ENCODE peak calls at places on chromosomes 12 and 14, in ten cellular contexts. One of them, this sample, is unnamed.
A peak's percentile ranks its signal among the peaks of the same experiment; 100 is the strongest.

GRCh38 chr14:91249841-91250616 is 5.5 kb upstream of the GPR68 start:
- DNase-seq in stimulated activated CD8-positive, alpha-beta memory T cell treated with anti-CD3 and anti-CD28 coated beads, Interleukin-15, amount 100 ng/mL, for 4 hours: no peak
- DNase-seq in stimulated activated CD4-positive, alpha-beta T cell treated with anti-CD3 and anti-CD28 coated beads, Interleukin-2, amount 100 ng/mL, for 48 hours: no peak
- DNase-seq in testis: no peak
- DNase-seq in sigmoid colon: no peak
- DNase-seq in HS-27A: no peak
- DNase-seq in smooth muscle cell of the brain vasculature: no peak
- DNase-seq in mesendoderm: peak; percentile 79
- DNase-seq in hepatic stellate cell: no peak
- DNase-seq in posterior cingulate gyrus: no peak
- DNase-seq in this sample: peak; percentile 55

GRCh38 chr14:100899841-100900771 is 3.4 kb downstream of the RTL1 start:
- DNase-seq in stimulated activated CD8-positive, alpha-beta memory T cell treated with anti-CD3 and anti-CD28 coated beads, Interleukin-15, amount 100 ng/mL, for 4 hours: no peak
- DNase-seq in stimulated activated CD4-positive, alpha-beta T cell treated with anti-CD3 and anti-CD28 coated beads, Interleukin-2, amount 100 ng/mL, for 48 hours: no peak
- DNase-seq in testis: peak; percentile 36
- DNase-seq in sigmoid colon: peak; percentile 58
- DNase-seq in HS-27A: no peak
- DNase-seq in smooth muscle cell of the brain vasculature: no peak
- DNase-seq in mesendoderm: peak; percentile 75
- DNase-seq in hepatic stellate cell: no peak
- DNase-seq in posterior cingulate gyrus: no peak
- DNase-seq in this sample: no peak

GRCh38 chr14:38442208-38442607 is 186.3 kb upstream of the CLEC14A start:
- DNase-seq in stimulated activated CD8-positive, alpha-beta memory T cell treated with anti-CD3 and anti-CD28 coated beads, Interleukin-15, amount 100 ng/mL, for 4 hours: no peak
- DNase-seq in stimulated activated CD4-positive, alpha-beta T cell treated with anti-CD3 and anti-CD28 coated beads, Interleukin-2, amount 100 ng/mL, for 48 hours: no peak
- DNase-seq in testis: no peak
- DNase-seq in sigmoid colon: no peak
- DNase-seq in HS-27A: no peak
- DNase-seq in smooth muscle cell of the brain vasculature: no peak
- DNase-seq in mesendoderm: peak; percentile 36
- DNase-seq in hepatic stellate cell: no peak
- DNase-seq in posterior cingulate gyrus: no peak
- DNase-seq in this sample: no peak

GRCh38 chr14:88825078-88825458 is 617 bp downstream of the TTC8 start:
- DNase-seq in stimulated activated CD8-positive, alpha-beta memory T cell treated with anti-CD3 and anti-CD28 coated beads, Interleukin-15, amount 100 ng/mL, for 4 hours: no peak
- DNase-seq in stimulated activated CD4-positive, alpha-beta T cell treated with anti-CD3 and anti-CD28 coated beads, Interleukin-2, amount 100 ng/mL, for 48 hours: no peak
- DNase-seq in testis: no peak
- DNase-seq in sigmoid colon: no peak
- DNase-seq in HS-27A: no peak
- DNase-seq in smooth muscle cell of the brain vasculature: no peak
- DNase-seq in mesendoderm: no peak
- DNase-seq in hepatic stellate cell: peak; percentile 9
- DNase-seq in posterior cingulate gyrus: no peak
- DNase-seq in this sample: no peak

GRCh38 chr14:21428930-21429329 is 27.0 kb downstream of the CHD8 start:
- DNase-seq in stimulated activated CD8-positive, alpha-beta memory T cell treated with anti-CD3 and anti-CD28 coated beads, Interleukin-15, amount 100 ng/mL, for 4 hours: no peak
- DNase-seq in stimulated activated CD4-positive, alpha-beta T cell treated with anti-CD3 and anti-CD28 coated beads, Interleukin-2, amount 100 ng/mL, for 48 hours: no peak
- DNase-seq in testis: peak; percentile 58
- DNase-seq in sigmoid colon: no peak
- DNase-seq in HS-27A: peak; percentile 11
- DNase-seq in smooth muscle cell of the brain vasculature: no peak
- DNase-seq in mesendoderm: no peak
- DNase-seq in hepatic stellate cell: no peak
- DNase-seq in posterior cingulate gyrus: no peak
- DNase-seq in this sample: no peak

GRCh38 chr12:77032406-77032805 is 33.0 kb downstream of the E2F7 start:
- DNase-seq in stimulated activated CD8-positive, alpha-beta memory T cell treated with anti-CD3 and anti-CD28 coated beads, Interleukin-15, amount 100 ng/mL, for 4 hours: no peak
- DNase-seq in stimulated activated CD4-positive, alpha-beta T cell treated with anti-CD3 and anti-CD28 coated beads, Interleukin-2, amount 100 ng/mL, for 48 hours: no peak
- DNase-seq in testis: no peak
- DNase-seq in sigmoid colon: no peak
- DNase-seq in HS-27A: no peak
- DNase-seq in smooth muscle cell of the brain vasculature: no peak
- DNase-seq in mesendoderm: no peak
- DNase-seq in hepatic stellate cell: no peak
- DNase-seq in posterior cingulate gyrus: no peak
- DNase-seq in this sample: no peak

GRCh38 chr12:4932576-4932975 is 22.9 kb downstream of the KCNA1 start:
- DNase-seq in stimulated activated CD8-positive, alpha-beta memory T cell treated with anti-CD3 and anti-CD28 coated beads, Interleukin-15, amount 100 ng/mL, for 4 hours: no peak
- DNase-seq in stimulated activated CD4-positive, alpha-beta T cell treated with anti-CD3 and anti-CD28 coated beads, Interleukin-2, amount 100 ng/mL, for 48 hours: no peak
- DNase-seq in testis: no peak
- DNase-seq in sigmoid colon: no peak
- DNase-seq in HS-27A: no peak
- DNase-seq in smooth muscle cell of the brain vasculature: no peak
- DNase-seq in mesendoderm: no peak
- DNase-seq in hepatic stellate cell: no peak
- DNase-seq in posterior cingulate gyrus: no peak
- DNase-seq in this sample: no peak

GRCh38 chr12:45216983-45217485 is 1.1 kb downstream of the ANO6 start:
- DNase-seq in stimulated activated CD8-positive, alpha-beta memory T cell treated with anti-CD3 and anti-CD28 coated beads, Interleukin-15, amount 100 ng/mL, for 4 hours: no peak
- DNase-seq in stimulated activated CD4-positive, alpha-beta T cell treated with anti-CD3 and anti-CD28 coated beads, Interleukin-2, amount 100 ng/mL, for 48 hours: no peak
- DNase-seq in testis: no peak
- DNase-seq in sigmoid colon: no peak
- DNase-seq in HS-27A: no peak
- DNase-seq in smooth muscle cell of the brain vasculature: no peak
- DNase-seq in mesendoderm: no peak
- DNase-seq in hepatic stellate cell: no peak
- DNase-seq in posterior cingulate gyrus: no peak
- DNase-seq in this sample: no peak

GRCh38 chr12:2970744-2971143 is 11.5 kb downstream of the TEAD4 start:
- DNase-seq in stimulated activated CD8-positive, alpha-beta memory T cell treated with anti-CD3 and anti-CD28 coated beads, Interleukin-15, amount 100 ng/mL, for 4 hours: no peak
- DNase-seq in stimulated activated CD4-positive, alpha-beta T cell treated with anti-CD3 and anti-CD28 coated beads, Interleukin-2, amount 100 ng/mL, for 48 hours: no peak
- DNase-seq in testis: no peak
- DNase-seq in sigmoid colon: no peak
- DNase-seq in HS-27A: no peak
- DNase-seq in smooth muscle cell of the brain vasculature: no peak
- DNase-seq in mesendoderm: peak; percentile 64
- DNase-seq in hepatic stellate cell: no peak
- DNase-seq in posterior cingulate gyrus: no peak
- DNase-seq in this sample: no peak

GRCh38 chr12:57552692-57553321 is 3.0 kb downstream of the KIF5A start:
- DNase-seq in stimulated activated CD8-positive, alpha-beta memory T cell treated with anti-CD3 and anti-CD28 coated beads, Interleukin-15, amount 100 ng/mL, for 4 hours: no peak
- DNase-seq in stimulated activated CD4-positive, alpha-beta T cell treated with anti-CD3 and anti-CD28 coated beads, Interleukin-2, amount 100 ng/mL, for 48 hours: no peak
- DNase-seq in testis: no peak
- DNase-seq in sigmoid colon: no peak
- DNase-seq in HS-27A: no peak
- DNase-seq in smooth muscle cell of the brain vasculature: no peak
- DNase-seq in mesendoderm: no peak
- DNase-seq in hepatic stellate cell: peak; percentile 68
- DNase-seq in posterior cingulate gyrus: no peak
- DNase-seq in this sample: no peak

GRCh38 chr12:26091837-26092236 is 33.0 kb downstream of the BHLHE41 start:
- DNase-seq in stimulated activated CD8-positive, alpha-beta memory T cell treated with anti-CD3 and anti-CD28 coated beads, Interleukin-15, amount 100 ng/mL, for 4 hours: no peak
- DNase-seq in stimulated activated CD4-positive, alpha-beta T cell treated with anti-CD3 and anti-CD28 coated beads, Interleukin-2, amount 100 ng/mL, for 48 hours: no peak
- DNase-seq in testis: no peak
- DNase-seq in sigmoid colon: no peak
- DNase-seq in HS-27A: no peak
- DNase-seq in smooth muscle cell of the brain vasculature: no peak
- DNase-seq in mesendoderm: peak; percentile 59
- DNase-seq in hepatic stellate cell: no peak
- DNase-seq in posterior cingulate gyrus: peak; percentile 19
- DNase-seq in this sample: no peak

GRCh38 chr12:124458220-124458991 is 109.0 kb downstream of the NCOR2 start:
- DNase-seq in stimulated activated CD8-positive, alpha-beta memory T cell treated with anti-CD3 and anti-CD28 coated beads, Interleukin-15, amount 100 ng/mL, for 4 hours: no peak
- DNase-seq in stimulated activated CD4-positive, alpha-beta T cell treated with anti-CD3 and anti-CD28 coated beads, Interleukin-2, amount 100 ng/mL, for 48 hours: no peak
- DNase-seq in testis: no peak
- DNase-seq in sigmoid colon: no peak
- DNase-seq in HS-27A: no peak
- DNase-seq in smooth muscle cell of the brain vasculature: no peak
- DNase-seq in mesendoderm: no peak
- DNase-seq in hepatic stellate cell: no peak
- DNase-seq in posterior cingulate gyrus: no peak
- DNase-seq in this sample: no peak

GRCh38 chr14:55721353-55721752 is 141.3 kb downstream of the KTN1 start:
- DNase-seq in stimulated activated CD8-positive, alpha-beta memory T cell treated with anti-CD3 and anti-CD28 coated beads, Interleukin-15, amount 100 ng/mL, for 4 hours: no peak
- DNase-seq in stimulated activated CD4-positive, alpha-beta T cell treated with anti-CD3 and anti-CD28 coated beads, Interleukin-2, amount 100 ng/mL, for 48 hours: no peak
- DNase-seq in testis: peak; percentile 33
- DNase-seq in sigmoid colon: no peak
- DNase-seq in HS-27A: peak; percentile 70
- DNase-seq in smooth muscle cell of the brain vasculature: no peak
- DNase-seq in mesendoderm: peak; percentile 81
- DNase-seq in hepatic stellate cell: peak; percentile 41
- DNase-seq in posterior cingulate gyrus: no peak
- DNase-seq in this sample: no peak

This sample was measured in T-helper 2 cell treated with Interferon-gamma antibody and Interleukin-4, amounts not matched to agents 5 μg/mL and 100 μg/mL, for 36 hours.